ENCODE peak calls at places on chromosome X, in five cellular contexts. Z, T, D, C and E are unnamed samples.

GRCh38 chrX:49844622-49845021 is 15.5 kb downstream of the PAGE4 start:
- DNase-seq in Z (no peak), T (no peak), D (peak; percentile 47), C (no peak), E (peak; percentile 29)

GRCh38 chrX:50067435-50068292 is 133.1 kb downstream of the AKAP4 start:
- DNase-seq in Z (no peak), T (peak; percentile 39), D (peak; percentile 33), C (no peak), E (peak; percentile 60)

GRCh38 chrX:140040397-140040796 is 75.1 kb upstream of the CXorf66 start:
- DNase-seq in Z (no peak), T (no peak), D (no peak), C (no peak), E (no peak)

GRCh38 chrX:131066237-131066636 is 8.1 kb downstream of the ARHGAP36 start:
- DNase-seq in Z (no peak), T (no peak), D (no peak), C (no peak), E (no peak)

GRCh38 chrX:154399527-154400368 is 1.6 kb downstream of the RPL10 start:
- DNase-seq in Z (peak; percentile 53), T (no peak), D (no peak), C (no peak), E (no peak)

GRCh38 chrX:102846544-102847236 is 90.4 kb upstream of the RAB40AL start:
- DNase-seq in Z (no peak), T (no peak), D (no peak), C (no peak), E (no peak)

GRCh38 chrX:109760241-109760921 is 27.3 kb upstream of the ACSL4 start:
- DNase-seq in Z (no peak), T (no peak), D (no peak), C (no peak), E (no peak)

GRCh38 chrX:154458954-154459829 is 1.1 kb downstream of the PLXNA3 start:
- DNase-seq in Z (peak; percentile 28), T (no peak), D (no peak), C (no peak), E (no peak)

GRCh38 chrX:103061486-103061885 is 2.5 kb downstream of the BEX1 start:
- DNase-seq in Z (no peak), T (no peak), D (no peak), C (no peak), E (no peak)

GRCh38 chrX:11427082-11428033 is 134.1 kb downstream of the AMELX start:
- DNase-seq in Z (peak; percentile 13), T (peak; percentile 40), D (no peak), C (no peak), E (no peak)

GRCh38 chrX:119190736-119191282 is 45.3 kb upstream of the PGRMC1 start:
- DNase-seq in Z (no peak), T (no peak), D (no peak), C (no peak), E (no peak)

GRCh38 chrX:20521245-20521644 is 254.5 kb upstream of the RPS6KA3 start:
- DNase-seq in Z (no peak), T (no peak), D (no peak), C (no peak), E (no peak)

GRCh38 chrX:13048265-13048664 is 3.8 kb upstream of the FAM9C start:
- DNase-seq in Z (no peak), T (no peak), D (no peak), C (no peak), E (no peak)

GRCh38 chrX:48761674-48762471 is at the start of gene GLOD5:
- DNase-seq in Z (peak; percentile 50), T (peak; percentile 76), D (no peak), C (peak; percentile 6), E (no peak)

GRCh38 chrX:108735680-108736508 is 469 bp downstream of the IRS4 start:
- DNase-seq in Z (no peak), T (peak; percentile 17), D (no peak), C (no peak), E (no peak)

GRCh38 chrX:10512258-10512657 is 108.1 kb downstream of the MID1 start:
- DNase-seq in Z (no peak), T (no peak), D (no peak), C (no peak), E (no peak)

GRCh38 chrX:70168238-70169188 is 8.8 kb upstream of the DGAT2L6 start:
- DNase-seq in Z (no peak), T (peak; percentile 10), D (no peak), C (no peak), E (no peak)

GRCh38 chrX:2427147-2427546 is 73.6 kb downstream of the DHRSX start:
- DNase-seq in Z (no peak), T (no peak), D (no peak), C (no peak), E (no peak)